ENCODE peak calls at places on chromosomes 16 and 17, in ten cellular contexts. O is breast epithelium; L is K562; D is naive thymus-derived CD4-positive, alpha-beta T cell; B is left ventricle myocardium inferior; Z is Caco-2; V is psoas muscle; H is PC-9; S is foreskin fibroblast; E is kidney epithelial cell. P is an unnamed sample.

GRCh38 chr16:88973007-88973410 is 4.0 kb downstream of the CBFA2T3 start:
- DNase-seq in O (no peak), L (peak), D (no peak), B (no peak), Z (no peak), V (no peak), H (no peak), S (no peak), E (no peak), P (no peak)

GRCh38 chr17:5793899-5794298 is 209.6 kb upstream of the NLRP1 start:
- DNase-seq in O (no peak), L (no peak), D (no peak), B (no peak), Z (no peak), V (no peak), H (no peak), S (peak), E (no peak), P (no peak)

GRCh38 chr17:1725642-1726511 is 1.4 kb downstream of the WDR81 start:
- DNase-seq in O (no peak), L (no peak), D (no peak), B (no peak), Z (no peak), V (no peak), H (no peak), S (no peak), E (no peak), P (no peak)

GRCh38 chr17:43791589-43791988 is 11.4 kb downstream of the CFAP97D1 start:
- DNase-seq in O (no peak), L (peak), D (no peak), B (no peak), Z (peak), V (no peak), H (peak), S (peak), E (no peak), P (no peak)

GRCh38 chr17:19341641-19342610 is 20.6 kb downstream of the B9D1 start:
- DNase-seq in O (peak), L (no peak), D (no peak), B (no peak), Z (no peak), V (no peak), H (no peak), S (peak), E (no peak), P (no peak)

GRCh38 chr17:74842599-74843351 is 16.9 kb downstream of the GRIN2C start:
- DNase-seq in O (no peak), L (peak), D (no peak), B (peak), Z (peak), V (peak), H (peak), S (peak), E (no peak), P (peak)

GRCh38 chr17:31838641-31839225 is 20.3 kb downstream of the COPRS start:
- DNase-seq in O (no peak), L (no peak), D (no peak), B (no peak), Z (no peak), V (no peak), H (no peak), S (peak), E (no peak), P (no peak)

GRCh38 chr17:53668854-53669253 is 153.9 kb upstream of the KIF2B start:
- DNase-seq in O (no peak), L (no peak), D (no peak), B (no peak), Z (no peak), V (no peak), H (no peak), S (no peak), E (no peak), P (no peak)

GRCh38 chr16:15576960-15577958 is 65.7 kb downstream of the MARF1 start:
- DNase-seq in O (peak), L (peak), D (no peak), B (no peak), Z (peak), V (no peak), H (no peak), S (no peak), E (no peak), P (no peak)

GRCh38 chr17:1229354-1229890 is 40.8 kb upstream of the BHLHA9 start:
- DNase-seq in O (no peak), L (peak), D (peak), B (peak), Z (peak), V (peak), H (peak), S (peak), E (no peak), P (peak)

GRCh38 chr16:2007081-2007836 is 2.4 kb downstream of the ZNF598 start:
- DNase-seq in O (no peak), L (no peak), D (no peak), B (no peak), Z (no peak), V (no peak), H (no peak), S (no peak), E (no peak), P (no peak)

GRCh38 chr16:2008009-2008526 is 1.6 kb downstream of the ZNF598 start:
- DNase-seq in O (no peak), L (no peak), D (no peak), B (peak), Z (no peak), V (no peak), H (peak), S (peak), E (no peak), P (peak)

GRCh38 chr16:2008631-2009301 is 855 bp downstream of the ZNF598 start:
- DNase-seq in O (no peak), L (peak), D (no peak), B (peak), Z (peak), V (no peak), H (no peak), S (peak), E (no peak), P (peak)

GRCh38 chr16:2009791-2010510 is at the start of gene ZNF598:
- DNase-seq in O (peak), L (peak), D (peak), B (peak), Z (peak), V (peak), H (peak), S (peak), E (no peak), P (peak)

GRCh38 chr16:2009302-2009711 is 314 bp downstream of the ZNF598 start:
- DNase-seq in O (no peak), L (no peak), D (no peak), B (peak), Z (peak), V (no peak), H (no peak), S (peak), E (no peak), P (no peak)
- H3K4me3 ChIP-seq in O (peak), L (peak), D (peak), B (peak), Z (peak), V (peak), H (peak), S (peak), E (peak), P (peak)

DNA sequence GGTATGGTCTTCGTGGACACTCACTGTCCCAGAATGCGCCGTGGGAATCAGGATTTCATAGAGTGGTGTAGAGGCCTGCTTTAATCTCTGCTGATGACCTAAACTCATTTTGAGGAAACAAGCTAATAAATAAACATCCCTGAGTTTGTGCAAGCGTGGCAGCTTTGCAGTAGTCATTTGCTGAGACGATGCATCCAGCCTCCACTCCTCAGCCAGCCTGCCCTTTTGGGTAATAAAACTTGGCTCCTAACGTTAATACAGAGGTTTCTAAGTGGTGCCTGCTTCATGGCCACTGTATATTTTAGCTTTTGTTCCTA is 1.3 kb downstream of the DGKE start:
- DNase-seq in O (no peak), L (peak), D (no peak), B (no peak), Z (no peak), V (no peak), H (no peak), S (peak), E (no peak), P (no peak)
- H3K4me3 ChIP-seq in O (peak), L (peak), D (peak), B (peak), Z (peak), V (peak), H (peak), S (peak), E (peak), P (peak)

GRCh38 chr16:87489434-87490045 is 3.3 kb downstream of the ZCCHC14 start:
- DNase-seq in O (no peak), L (no peak), D (no peak), B (no peak), Z (no peak), V (no peak), H (no peak), S (no peak), E (no peak), P (no peak)

GRCh38 chr16:87492721-87493554 is at the start of gene ZCCHC14:
- DNase-seq in O (peak), L (peak), D (peak), B (peak), Z (peak), V (peak), H (peak), S (peak), E (peak), P (peak)

GRCh38 chr16:87492241-87492635 is 586 bp downstream of the ZCCHC14 start:
- DNase-seq in O (no peak), L (no peak), D (no peak), B (no peak), Z (no peak), V (no peak), H (no peak), S (no peak), E (no peak), P (no peak)

GRCh38 chr16:87487361-87487924 is 5.4 kb downstream of the ZCCHC14 start:
- DNase-seq in O (no peak), L (peak), D (no peak), B (peak), Z (peak), V (peak), H (peak), S (peak), E (peak), P (no peak)

DNA sequence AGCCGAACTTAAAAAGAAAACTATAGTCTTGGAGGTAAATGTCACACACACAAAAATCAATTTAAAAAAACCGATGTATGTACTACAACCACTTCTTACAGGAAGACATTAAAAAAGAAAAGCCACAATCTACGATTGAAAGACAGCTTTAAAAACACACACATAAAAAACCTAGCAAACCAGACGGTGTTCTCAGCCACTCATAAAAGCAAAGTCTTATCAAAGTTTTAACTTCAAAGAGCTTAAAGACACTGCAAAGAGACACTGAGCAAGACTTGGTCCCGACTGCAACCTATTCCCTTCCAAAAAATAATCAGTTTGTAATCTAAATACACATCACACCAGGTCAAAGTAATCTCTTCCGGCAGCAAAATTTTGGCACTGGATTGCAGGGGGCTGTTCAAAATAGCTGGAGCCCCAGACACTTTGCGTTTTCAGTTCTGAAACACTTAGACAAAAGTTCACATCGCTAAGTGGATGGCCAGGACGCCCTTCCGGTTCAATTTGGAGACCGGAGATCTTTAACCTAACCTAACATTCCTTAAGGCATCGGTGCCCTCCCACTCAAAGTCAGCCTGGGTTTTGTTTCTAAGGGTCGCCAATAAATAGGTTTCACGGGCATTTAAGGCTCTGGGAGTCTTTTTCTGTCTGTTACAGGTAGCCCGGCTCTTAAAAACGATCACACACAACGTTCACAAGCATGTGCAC is 2.6 kb downstream of the ZCCHC14 start:
- DNase-seq in O (no peak), L (peak), D (peak), B (no peak), Z (no peak), V (no peak), H (no peak), S (peak), E (no peak), P (no peak)
- H3K4me3 ChIP-seq in O (peak), L (peak), D (peak), B (peak), Z (peak), V (peak), H (no peak), S (peak), E (peak), P (peak)

GRCh38 chr17:79505199-79505598 is 105.7 kb downstream of the RBFOX3 start:
- DNase-seq in O (no peak), L (no peak), D (no peak), B (no peak), Z (no peak), V (no peak), H (no peak), S (no peak), E (no peak), P (no peak)

GRCh38 chr17:79504181-79504605 is 106.7 kb downstream of the RBFOX3 start:
- DNase-seq in O (no peak), L (peak), D (no peak), B (no peak), Z (peak), V (no peak), H (no peak), S (no peak), E (no peak), P (no peak)

GRCh38 chr17:79501910-79502309 is 108.9 kb downstream of the RBFOX3 start:
- DNase-seq in O (no peak), L (no peak), D (no peak), B (no peak), Z (no peak), V (no peak), H (no peak), S (no peak), E (no peak), P (no peak)

GRCh38 chr17:79500738-79501533 is 109.9 kb downstream of the RBFOX3 start:
- DNase-seq in O (no peak), L (peak), D (no peak), B (no peak), Z (peak), V (no peak), H (no peak), S (no peak), E (no peak), P (no peak)

GRCh38 chr17:79503440-79503839 is 107.4 kb downstream of the RBFOX3 start:
- DNase-seq in O (no peak), L (no peak), D (no peak), B (no peak), Z (no peak), V (no peak), H (no peak), S (no peak), E (no peak), P (no peak)
- H3K4me3 ChIP-seq in O (no peak), L (no peak), D (no peak), B (no peak), Z (no peak), V (no peak), H (no peak), S (no peak), E (no peak), P (no peak)

DNA sequence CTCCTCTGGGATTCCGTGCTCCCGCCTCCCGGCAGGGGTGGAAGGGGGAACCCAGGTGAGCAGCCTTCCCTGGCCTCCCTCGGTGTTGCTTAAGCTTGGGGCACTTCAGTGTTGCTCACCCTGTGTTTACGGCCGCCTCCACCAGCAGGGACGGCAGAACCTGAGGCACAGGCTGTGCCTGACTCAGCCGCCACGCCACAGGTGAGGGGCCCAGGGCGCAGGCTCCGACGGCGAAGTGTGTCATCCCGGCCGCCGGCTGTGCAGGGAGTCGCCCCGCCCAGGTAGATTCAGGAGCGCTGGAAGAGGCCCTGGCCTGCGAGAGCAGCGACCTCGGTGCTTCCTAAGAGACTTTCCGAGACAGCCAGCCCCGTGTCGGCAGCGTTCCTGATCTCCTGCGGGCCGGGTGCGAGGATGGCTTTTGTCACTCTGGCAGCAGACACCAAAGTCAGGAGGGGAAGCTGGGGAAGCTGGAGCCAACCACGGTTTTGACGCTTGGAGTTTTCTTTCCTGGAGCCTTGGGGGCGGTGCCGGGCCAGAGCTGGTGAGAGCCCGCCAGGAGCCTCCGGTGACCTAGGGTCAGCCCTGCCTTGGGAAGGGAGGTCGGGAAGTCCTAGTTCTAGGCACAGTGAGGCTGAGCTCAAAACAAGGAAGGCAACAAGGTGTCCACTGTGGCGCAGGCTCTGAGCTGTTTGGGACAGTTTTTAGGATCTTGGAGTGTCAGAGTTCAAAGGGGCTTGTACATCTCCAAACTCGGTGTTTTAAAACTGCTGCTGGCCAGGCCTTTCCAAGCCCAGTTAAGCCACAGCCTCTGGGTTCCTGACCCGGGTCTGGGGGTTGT is 2.1 kb downstream of the GSE1 start:
- DNase-seq in O (peak), L (peak), D (peak), B (peak), Z (peak), V (peak), H (peak), S (no peak), E (peak), P (no peak)
- H3K4me3 ChIP-seq in O (peak), L (peak), D (peak), B (peak), Z (peak), V (peak), H (peak), S (no peak), E (peak), P (peak)

DNA sequence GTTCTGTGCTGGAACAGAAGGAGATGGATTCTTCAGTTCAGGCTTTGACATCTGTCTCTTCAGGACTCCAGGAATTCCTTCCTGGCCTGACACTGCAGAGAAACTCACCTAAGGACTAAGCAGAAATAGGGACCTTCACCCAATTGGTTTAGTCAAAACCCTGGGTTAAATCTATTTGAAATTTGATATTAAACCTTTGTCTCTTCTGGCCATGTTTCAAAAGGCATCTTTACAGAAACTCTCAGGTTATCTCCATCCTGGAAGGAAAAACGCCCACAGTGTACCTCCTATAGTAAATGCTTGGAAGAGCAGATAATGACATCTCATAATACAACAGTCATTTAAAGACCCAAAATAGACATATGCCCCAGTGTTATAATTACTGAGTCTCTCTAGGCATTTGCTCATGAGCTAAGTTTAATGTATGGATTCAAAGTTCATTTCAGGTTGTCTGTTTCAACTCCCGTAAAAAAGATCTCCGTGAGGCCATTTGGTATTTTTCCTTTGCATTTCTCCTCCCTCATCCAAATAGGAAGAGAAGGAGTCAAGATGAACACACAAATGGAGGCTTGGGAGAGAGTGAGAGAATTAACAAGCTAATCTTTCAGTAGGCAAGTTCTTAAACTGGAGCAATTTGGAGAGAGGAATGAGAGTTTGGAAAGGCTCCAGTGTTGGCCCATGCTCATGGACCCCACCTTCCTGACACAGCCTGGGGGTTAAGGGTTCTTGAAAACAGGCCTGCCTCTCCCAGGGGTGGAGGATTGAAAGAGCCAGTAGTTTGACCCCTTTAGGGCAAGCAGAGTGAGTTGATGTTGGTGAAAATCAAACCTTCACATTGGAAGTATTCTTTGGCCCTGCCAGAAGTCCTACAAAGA is 5.8 kb upstream of the HOXB4 start:
- DNase-seq in O (no peak), L (peak), D (no peak), B (no peak), Z (no peak), V (no peak), H (no peak), S (no peak), E (no peak), P (no peak)
- H3K4me3 ChIP-seq in O (no peak), L (peak), D (no peak), B (no peak), Z (no peak), V (no peak), H (no peak), S (no peak), E (peak), P (peak)